ENCODE peak calls at places on chromosomes 3 and 15, in five cellular contexts. One of them, this sample, is unnamed.

GRCh38 chr3:134235677-134236076 is 15.0 kb downstream of the RYK start:
- DNase-seq in GM10248: no peak
- DNase-seq in CD8-positive, alpha-beta T cell: no peak
- DNase-seq in RWPE1: no peak
- DNase-seq in body of pancreas: no peak
- DNase-seq in this sample: no peak

GRCh38 chr15:72375501-72375845 is 341 bp downstream of the HEXA start:
- DNase-seq in GM10248: no peak
- DNase-seq in CD8-positive, alpha-beta T cell: no peak
- DNase-seq in RWPE1: no peak
- DNase-seq in body of pancreas: peak; percentile 80
- DNase-seq in this sample: no peak

GRCh38 chr3:14549256-14549931 is 9.3 kb upstream of the GRIP2 start:
- DNase-seq in GM10248: no peak
- DNase-seq in CD8-positive, alpha-beta T cell: no peak
- DNase-seq in RWPE1: peak; percentile 9
- DNase-seq in body of pancreas: no peak
- DNase-seq in this sample: no peak

GRCh38 chr3:106399773-106400172 is 531.0 kb upstream of the CBLB start:
- DNase-seq in GM10248: no peak
- DNase-seq in CD8-positive, alpha-beta T cell: no peak
- DNase-seq in RWPE1: no peak
- DNase-seq in body of pancreas: no peak
- DNase-seq in this sample: no peak

GRCh38 chr3:41681479-41681878 is 280.4 kb downstream of the ULK4 start:
- DNase-seq in GM10248: no peak
- DNase-seq in CD8-positive, alpha-beta T cell: no peak
- DNase-seq in RWPE1: peak; percentile 3
- DNase-seq in body of pancreas: no peak
- DNase-seq in this sample: no peak

GRCh38 chr15:74957301-74958035 is 896 bp upstream of the RPP25 start:
- DNase-seq in GM10248: no peak
- DNase-seq in CD8-positive, alpha-beta T cell: no peak
- DNase-seq in RWPE1: no peak
- DNase-seq in body of pancreas: no peak
- DNase-seq in this sample: no peak

GRCh38 chr3:56764184-56764583 is 37.6 kb downstream of the ARHGEF3 start:
- DNase-seq in GM10248: no peak
- DNase-seq in CD8-positive, alpha-beta T cell: no peak
- DNase-seq in RWPE1: no peak
- DNase-seq in body of pancreas: no peak
- DNase-seq in this sample: no peak

GRCh38 chr15:34435658-34436057 is 1.9 kb downstream of the GOLGA8A start:
- DNase-seq in GM10248: no peak
- DNase-seq in CD8-positive, alpha-beta T cell: no peak
- DNase-seq in RWPE1: no peak
- DNase-seq in body of pancreas: no peak
- DNase-seq in this sample: no peak

GRCh38 chr3:194134231-194134756 is 1.7 kb upstream of the HES1 start:
- DNase-seq in GM10248: peak; percentile 56
- DNase-seq in CD8-positive, alpha-beta T cell: peak; percentile 35
- DNase-seq in RWPE1: no peak
- DNase-seq in body of pancreas: no peak
- DNase-seq in this sample: peak; percentile 65

GRCh38 chr3:183576487-183577107 is 21.1 kb upstream of the KLHL6 start:
- DNase-seq in GM10248: no peak
- DNase-seq in CD8-positive, alpha-beta T cell: no peak
- DNase-seq in RWPE1: no peak
- DNase-seq in body of pancreas: no peak
- DNase-seq in this sample: no peak

GRCh38 chr15:101532865-101533264 is 43.4 kb upstream of the PCSK6 start:
- DNase-seq in GM10248: no peak
- DNase-seq in CD8-positive, alpha-beta T cell: no peak
- DNase-seq in RWPE1: no peak
- DNase-seq in body of pancreas: no peak
- DNase-seq in this sample: no peak

GRCh38 chr3:129252748-129253147 is 3.3 kb downstream of the COPG1 start:
- DNase-seq in GM10248: no peak
- DNase-seq in CD8-positive, alpha-beta T cell: no peak
- DNase-seq in RWPE1: no peak
- DNase-seq in body of pancreas: no peak
- DNase-seq in this sample: no peak

GRCh38 chr3:15553749-15554148 is 32.2 kb upstream of the COLQ start:
- DNase-seq in GM10248: no peak
- DNase-seq in CD8-positive, alpha-beta T cell: no peak
- DNase-seq in RWPE1: no peak
- DNase-seq in body of pancreas: no peak
- DNase-seq in this sample: no peak

GRCh38 chr3:187802928-187803259 is 57.6 kb upstream of the BCL6 start:
- DNase-seq in GM10248: peak; percentile 46
- DNase-seq in CD8-positive, alpha-beta T cell: no peak
- DNase-seq in RWPE1: no peak
- DNase-seq in body of pancreas: no peak
- DNase-seq in this sample: no peak

GRCh38 chr15:78565951-78566774 is 843 bp downstream of the CHRNA5 start:
- DNase-seq in GM10248: peak; percentile 23
- DNase-seq in CD8-positive, alpha-beta T cell: no peak
- DNase-seq in RWPE1: peak; percentile 49
- DNase-seq in body of pancreas: peak; percentile 16
- DNase-seq in this sample: no peak

GRCh38 chr15:44029003-44029402 is 166.1 kb downstream of the FRMD5 start:
- DNase-seq in GM10248: no peak
- DNase-seq in CD8-positive, alpha-beta T cell: no peak
- DNase-seq in RWPE1: no peak
- DNase-seq in body of pancreas: no peak
- DNase-seq in this sample: no peak

GRCh38 chr3:5072100-5072816 is 49.8 kb upstream of the ARL8B start:
- DNase-seq in GM10248: no peak
- DNase-seq in CD8-positive, alpha-beta T cell: no peak
- DNase-seq in RWPE1: peak; percentile 35
- DNase-seq in body of pancreas: no peak
- DNase-seq in this sample: no peak

GRCh38 chr3:101829066-101829830 is 20.1 kb upstream of the NFKBIZ start:
- DNase-seq in GM10248: no peak
- DNase-seq in CD8-positive, alpha-beta T cell: peak; percentile 55
- DNase-seq in RWPE1: no peak
- DNase-seq in body of pancreas: peak; percentile 63
- DNase-seq in this sample: no peak

GRCh38 chr3:161420746-161421145 is 49.4 kb upstream of the SPTSSB start:
- DNase-seq in GM10248: no peak
- DNase-seq in CD8-positive, alpha-beta T cell: no peak
- DNase-seq in RWPE1: peak; percentile 67
- DNase-seq in body of pancreas: peak; percentile 20
- DNase-seq in this sample: no peak

GRCh38 chr3:161422171-161422693 is 50.9 kb upstream of the SPTSSB start:
- DNase-seq in GM10248: no peak
- DNase-seq in CD8-positive, alpha-beta T cell: no peak
- DNase-seq in RWPE1: no peak
- DNase-seq in body of pancreas: no peak
- DNase-seq in this sample: no peak

GRCh38 chr3:161419555-161420333 is 48.4 kb upstream of the SPTSSB start:
- DNase-seq in GM10248: no peak
- DNase-seq in CD8-positive, alpha-beta T cell: no peak
- DNase-seq in RWPE1: no peak
- DNase-seq in body of pancreas: no peak
- DNase-seq in this sample: no peak

DNA sequence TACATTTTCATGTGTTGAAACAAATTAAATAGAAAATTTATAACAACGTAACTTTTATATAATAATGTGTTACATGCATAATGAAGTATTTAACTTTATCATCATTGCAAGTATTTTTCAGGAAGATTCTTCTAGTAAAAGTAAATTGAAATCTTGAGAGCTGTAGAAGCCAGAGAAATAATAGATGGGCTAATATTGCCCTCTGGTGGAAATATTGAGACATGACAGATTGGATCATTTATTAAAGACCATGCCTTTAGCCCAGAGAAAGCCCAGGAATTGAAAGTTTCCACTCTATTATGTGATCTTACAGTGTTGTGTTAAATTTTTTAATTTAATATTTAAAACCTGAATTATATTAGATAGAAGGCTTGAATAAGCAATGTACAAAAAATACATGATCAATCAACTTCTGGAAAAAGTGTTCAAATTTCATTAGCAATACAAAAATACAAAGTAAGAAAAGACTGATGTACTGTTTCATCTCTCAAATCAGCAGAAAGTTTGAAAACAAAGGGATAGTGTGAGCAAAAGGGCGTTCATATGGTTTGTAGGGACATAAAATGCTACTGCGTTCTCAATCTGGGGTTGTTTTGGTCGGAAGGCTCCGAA is 52.7 kb upstream of the SPTSSB start:
- DNase-seq in GM10248: peak; percentile 42
- DNase-seq in CD8-positive, alpha-beta T cell: no peak
- DNase-seq in RWPE1: peak; percentile 53
- DNase-seq in body of pancreas: no peak
- DNase-seq in this sample: no peak
- TF ChIP-seq CTCF in GM10248: peak; percentile 56
- TF ChIP-seq CTCF in CD8-positive, alpha-beta T cell: peak; percentile 78
- TF ChIP-seq CTCF in RWPE1: peak; percentile 72
- TF ChIP-seq CTCF in body of pancreas: peak; percentile 73
- TF ChIP-seq CTCF in this sample: peak; percentile 84

DNA sequence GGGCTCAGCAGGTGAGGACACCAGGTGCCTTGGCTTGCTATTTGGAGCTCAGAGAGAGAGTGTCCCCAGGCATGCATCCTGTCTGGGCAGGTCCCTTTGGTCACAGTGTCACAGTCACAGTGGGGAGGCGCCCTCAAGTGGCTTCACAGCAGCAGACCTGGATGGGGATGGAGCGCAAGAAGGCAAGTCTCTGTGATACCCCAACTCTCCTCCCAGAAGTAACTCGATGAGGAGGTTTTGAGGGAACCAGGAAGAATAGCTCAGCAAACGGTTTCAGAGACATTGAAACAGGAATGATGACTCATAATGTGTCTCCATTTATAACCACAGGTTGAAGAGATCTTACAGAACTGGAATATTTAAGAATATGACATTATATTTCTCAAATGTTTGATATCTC is 66.5 kb upstream of the SH3GL3 start:
- DNase-seq in GM10248: peak; percentile 74
- DNase-seq in CD8-positive, alpha-beta T cell: no peak
- DNase-seq in RWPE1: peak; percentile 71
- DNase-seq in body of pancreas: peak; percentile 52
- DNase-seq in this sample: peak; percentile 28
- TF ChIP-seq CTCF in GM10248: peak; percentile 77
- TF ChIP-seq CTCF in CD8-positive, alpha-beta T cell: no peak
- TF ChIP-seq CTCF in RWPE1: peak; percentile 72
- TF ChIP-seq CTCF in body of pancreas: peak; percentile 15
- TF ChIP-seq CTCF in this sample: peak; percentile 59

DNA sequence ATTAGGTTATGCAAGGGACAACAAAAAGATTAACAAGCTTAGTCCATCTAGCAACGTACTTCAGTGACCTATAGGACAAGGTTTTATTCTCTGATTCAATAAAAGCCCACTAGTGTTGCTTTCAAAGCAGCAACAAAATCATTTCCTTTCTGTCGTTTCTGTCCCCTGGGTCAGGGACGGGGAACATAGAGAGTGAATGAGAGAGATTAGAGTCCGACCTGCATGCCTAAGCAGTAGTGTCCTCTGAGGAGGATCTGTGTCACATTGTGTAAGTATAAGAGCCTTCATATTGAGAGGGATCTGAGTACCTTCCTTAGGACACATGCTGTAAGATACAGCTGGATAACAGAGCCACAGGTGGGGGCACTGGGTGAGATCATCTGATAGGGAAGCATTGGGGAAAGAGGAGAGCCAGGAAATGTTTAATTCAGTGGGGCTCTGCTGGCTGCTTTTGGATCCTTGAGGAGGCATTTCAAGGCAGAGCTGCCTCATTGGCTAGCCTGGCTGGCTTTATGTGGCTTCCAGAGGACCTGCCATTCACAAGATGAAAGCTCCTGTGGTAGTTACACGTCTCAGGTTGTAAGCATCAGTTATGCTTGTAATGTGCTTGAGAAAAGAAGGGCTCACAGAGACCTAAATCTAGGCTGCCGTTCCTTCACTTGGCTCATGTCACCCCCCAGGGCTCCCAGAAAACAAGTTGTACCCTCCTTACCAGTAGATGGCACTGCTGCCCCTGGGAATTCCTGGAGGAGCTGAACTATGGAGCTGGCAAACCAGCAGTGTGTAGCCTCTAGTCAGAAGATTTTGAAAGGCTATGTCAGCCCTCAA is 2.7 kb downstream of the TMEM108 start:
- DNase-seq in GM10248: peak; percentile 61
- DNase-seq in CD8-positive, alpha-beta T cell: no peak
- DNase-seq in RWPE1: peak; percentile 80
- DNase-seq in body of pancreas: peak; percentile 73
- DNase-seq in this sample: peak; percentile 73
- TF ChIP-seq CTCF in GM10248: peak; percentile 68
- TF ChIP-seq CTCF in CD8-positive, alpha-beta T cell: no peak
- TF ChIP-seq CTCF in RWPE1: peak; percentile 76
- TF ChIP-seq CTCF in body of pancreas: peak; percentile 74
- TF ChIP-seq CTCF in this sample: peak; percentile 86

GRCh38 chr15:41494190-41494921 is 682 bp downstream of the ITPKA start:
- DNase-seq in GM10248: peak; percentile 60
- DNase-seq in CD8-positive, alpha-beta T cell: no peak
- DNase-seq in RWPE1: peak; percentile 34
- DNase-seq in body of pancreas: peak; percentile 37
- DNase-seq in this sample: peak; percentile 52
- TF ChIP-seq CTCF in GM10248: no peak
- TF ChIP-seq CTCF in CD8-positive, alpha-beta T cell: no peak
- TF ChIP-seq CTCF in RWPE1: no peak
- TF ChIP-seq CTCF in body of pancreas: no peak
- TF ChIP-seq CTCF in this sample: peak; percentile 25

GRCh38 chr3:147843331-147843730 is 434.2 kb downstream of the ZIC1 start:
- DNase-seq in GM10248: no peak
- DNase-seq in CD8-positive, alpha-beta T cell: no peak
- DNase-seq in RWPE1: no peak
- DNase-seq in body of pancreas: no peak
- DNase-seq in this sample: no peak

GRCh38 chr3:147838650-147839049 is 429.5 kb downstream of the ZIC1 start:
- DNase-seq in GM10248: no peak
- DNase-seq in CD8-positive, alpha-beta T cell: no peak
- DNase-seq in RWPE1: no peak
- DNase-seq in body of pancreas: no peak
- DNase-seq in this sample: no peak
- TF ChIP-seq CTCF in GM10248: no peak
- TF ChIP-seq CTCF in CD8-positive, alpha-beta T cell: no peak
- TF ChIP-seq CTCF in RWPE1: no peak
- TF ChIP-seq CTCF in body of pancreas: no peak
- TF ChIP-seq CTCF in this sample: no peak

DNA sequence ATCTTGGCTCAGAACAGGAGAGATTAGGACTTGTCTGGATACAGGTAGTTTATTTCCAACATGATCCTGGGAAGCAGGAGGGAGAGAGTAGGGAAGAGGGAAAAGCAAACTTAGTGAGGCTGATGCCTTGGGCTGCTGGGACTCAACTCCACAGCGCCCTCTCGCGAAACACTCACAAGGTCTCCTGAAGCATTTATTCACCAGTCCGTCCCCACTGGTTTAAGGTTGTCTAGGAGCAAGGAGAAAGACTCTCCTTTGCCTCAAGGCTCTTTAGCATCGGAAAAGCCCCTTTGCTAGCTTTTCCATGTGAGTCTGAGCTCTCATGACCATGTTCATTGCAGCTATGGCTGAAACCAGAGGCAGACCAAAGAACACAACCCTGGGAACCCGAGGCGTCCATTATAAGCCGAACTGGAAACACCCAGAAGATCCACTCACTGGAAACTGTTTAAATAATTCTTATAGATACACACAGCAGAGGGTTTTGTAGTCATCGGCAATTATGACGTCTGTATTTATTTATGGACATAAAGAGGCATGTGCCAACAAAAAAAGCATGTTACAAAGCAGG is 244.5 kb downstream of the CD47 start:
- DNase-seq in GM10248: peak; percentile 46
- DNase-seq in CD8-positive, alpha-beta T cell: no peak
- DNase-seq in RWPE1: peak; percentile 61
- DNase-seq in body of pancreas: peak; percentile 67
- DNase-seq in this sample: peak; percentile 62
- TF ChIP-seq CTCF in GM10248: peak; percentile 59
- TF ChIP-seq CTCF in CD8-positive, alpha-beta T cell: no peak
- TF ChIP-seq CTCF in RWPE1: peak; percentile 50
- TF ChIP-seq CTCF in body of pancreas: peak; percentile 51
- TF ChIP-seq CTCF in this sample: peak; percentile 85

GRCh38 chr3:113532698-113533533 is 561 bp downstream of the SIDT1 start:
- DNase-seq in GM10248: peak; percentile 50
- DNase-seq in CD8-positive, alpha-beta T cell: peak; percentile 57
- DNase-seq in RWPE1: no peak
- DNase-seq in body of pancreas: peak; percentile 43
- DNase-seq in this sample: peak; percentile 14
- TF ChIP-seq CTCF in GM10248: peak; percentile 36
- TF ChIP-seq CTCF in CD8-positive, alpha-beta T cell: no peak
- TF ChIP-seq CTCF in RWPE1: no peak
- TF ChIP-seq CTCF in body of pancreas: no peak
- TF ChIP-seq CTCF in this sample: no peak